ENCODE peak calls at places on chromosomes 1 and 21, in ten cellular contexts. C, P, V, K, W, Q, X, S, U and T are unnamed samples.

GRCh38 chr1:39646232-39647081 is 7.0 kb upstream of the HEYL start:
- DNase-seq in S (no peak), P (peak; percentile 94), X (peak; percentile 24), Q (no peak), C (peak; percentile 52), W (no peak), K (peak; percentile 80), U (no peak), V (peak; percentile 100), T (no peak)

GRCh38 chr1:80534606-80535360 is 1266.0 kb upstream of the ADGRL2 start:
- DNase-seq in K (no peak), P (no peak), Q (no peak), X (no peak), W (no peak), S (no peak), C (no peak), U (no peak), V (no peak), T (no peak)

GRCh38 chr1:172041689-172042088 is 200.4 kb downstream of the DNM3 start:
- DNase-seq in Q (no peak), K (no peak), U (no peak), S (no peak), C (no peak), W (no peak), V (peak; percentile 14), P (no peak), X (no peak), T (no peak)

GRCh38 chr1:55716610-55717009 is 501.4 kb upstream of the USP24 start:
- DNase-seq in V (no peak), X (no peak), S (no peak), W (no peak), P (no peak), Q (no peak), K (no peak), C (no peak), U (no peak), T (no peak)

GRCh38 chr1:222004034-222004433 is 262.1 kb upstream of the DUSP10 start:
- DNase-seq in W (no peak), U (no peak), S (no peak), X (no peak), V (no peak), C (no peak), P (no peak), Q (no peak), K (no peak), T (no peak)

GRCh38 chr1:5424802-5425201 is 567.4 kb downstream of the NPHP4 start:
- DNase-seq in K (no peak), C (no peak), W (no peak), V (no peak), Q (no peak), U (no peak), S (no peak), X (no peak), P (no peak), T (no peak)

GRCh38 chr1:152029144-152029936 is 7.5 kb downstream of the S100A11 start:
- DNase-seq in K (no peak), X (no peak), P (no peak), S (no peak), Q (no peak), V (no peak), C (no peak), U (no peak), W (no peak), T (no peak)

GRCh38 chr1:246032111-246032551 is 474.9 kb downstream of the SMYD3 start:
- DNase-seq in V (peak; percentile 70), K (no peak), X (no peak), W (no peak), S (no peak), P (no peak), C (no peak), Q (no peak), U (no peak), T (no peak)

GRCh38 chr1:14055442-14056225 is 355.6 kb downstream of the PRDM2 start:
- DNase-seq in W (no peak), K (no peak), C (no peak), Q (no peak), P (no peak), S (no peak), X (no peak), U (no peak), V (no peak), T (no peak)

GRCh38 chr1:44261475-44261853 is 48.2 kb downstream of the DMAP1 start:
- DNase-seq in P (no peak), V (no peak), Q (no peak), W (no peak), K (no peak), C (no peak), S (no peak), U (no peak), X (no peak), T (no peak)

GRCh38 chr1:202046748-202047708 is 36.6 kb downstream of the ELF3 start:
- DNase-seq in C (no peak), W (no peak), Q (no peak), X (no peak), U (no peak), P (no peak), K (no peak), V (no peak), S (peak; percentile 64), T (no peak)

GRCh38 chr1:98294127-98294526 is 367.4 kb upstream of the SNX7 start:
- DNase-seq in X (no peak), Q (no peak), W (no peak), U (no peak), S (no peak), V (no peak), P (no peak), K (no peak), C (no peak), T (no peak)

GRCh38 chr1:201510734-201511133 is 3.8 kb upstream of the CSRP1 start:
- DNase-seq in C (no peak), X (peak; percentile 23), P (no peak), U (no peak), V (no peak), K (no peak), S (no peak), W (no peak), Q (no peak), T (no peak)

GRCh38 chr1:8604041-8604942 is 213.1 kb downstream of the RERE start:
- DNase-seq in Q (no peak), C (no peak), X (peak; percentile 80), K (no peak), U (no peak), S (no peak), W (no peak), P (no peak), V (no peak), T (no peak)

GRCh38 chr21:40102682-40103081 is 235.4 kb downstream of the PCP4 start:
- DNase-seq in X (no peak), C (no peak), P (no peak), W (no peak), U (no peak), V (no peak), S (no peak), Q (no peak), K (no peak), T (no peak)

GRCh38 chr1:31306278-31306677 is 9.4 kb downstream of the ZCCHC17 start:
- DNase-seq in U (no peak), W (no peak), V (no peak), K (no peak), C (no peak), S (no peak), X (no peak), Q (no peak), P (no peak), T (no peak)

GRCh38 chr1:248841702-248842395 is 3.8 kb downstream of the ZNF672 start:
- DNase-seq in U (no peak), W (no peak), P (peak; percentile 73), S (no peak), V (peak; percentile 35), Q (peak; percentile 29), K (no peak), C (no peak), X (peak; percentile 54), T (no peak)

GRCh38 chr1:3827813-3828307 is 29.2 kb downstream of the CEP104 start:
- DNase-seq in V (peak; percentile 58), P (no peak), X (no peak), Q (no peak), S (no peak), C (no peak), W (peak; percentile 63), K (peak; percentile 64), U (no peak), T (no peak)

GRCh38 chr1:71019248-71019647 is 28.4 kb downstream of the PTGER3 start:
- DNase-seq in W (no peak), Q (no peak), U (no peak), K (no peak), P (no peak), X (no peak), C (no peak), V (no peak), S (no peak), T (no peak)

GRCh38 chr1:29973406-29973805 is 737.1 kb downstream of the PTPRU start:
- DNase-seq in Q (no peak), X (no peak), S (no peak), C (no peak), V (no peak), P (no peak), K (no peak), W (no peak), U (no peak), T (no peak)

GRCh38 chr1:3399732-3400131 is 54.7 kb upstream of the ARHGEF16 start:
- DNase-seq in W (no peak), Q (no peak), U (no peak), K (no peak), X (no peak), C (no peak), V (no peak), S (no peak), P (peak; percentile 68), T (no peak)

GRCh38 chr1:86068126-86068805 is 88.3 kb downstream of the COL24A1 start:
- DNase-seq in S (no peak), X (no peak), U (no peak), V (no peak), P (no peak), K (no peak), W (no peak), C (no peak), Q (no peak), T (no peak)